ENCODE peak calls at places on chromosomes 7 and 10, in five cellular contexts. Q is GM12878, L is K562, E is H1, K is HepG2. S is an unnamed sample.

GRCh38 chr10:56319386-56319785 is 41.7 kb downstream of the ZWINT start:
- DNase-seq in Q (peak; percentile 57), L (no peak), E (no peak), K (no peak), S (no peak)

GRCh38 chr7:79619216-79619615 is 165.7 kb upstream of the MAGI2 start:
- DNase-seq in Q (no peak), L (no peak), E (no peak), K (no peak), S (no peak)

GRCh38 chr7:80882213-80882801 is 36.5 kb downstream of the SEMA3C start:
- DNase-seq in Q (no peak), L (no peak), E (no peak), K (no peak), S (no peak)

GRCh38 chr10:3126741-3127342 is 45.7 kb downstream of the PITRM1 start:
- DNase-seq in Q (no peak), L (no peak), E (no peak), K (no peak), S (no peak)

GRCh38 chr7:30795161-30795943 is 24.1 kb downstream of the MINDY4 start:
- DNase-seq in Q (no peak), L (no peak), E (no peak), K (no peak), S (peak; percentile 3)

GRCh38 chr10:128054163-128054970 is 71.9 kb downstream of the MKI67 start:
- DNase-seq in Q (no peak), L (no peak), E (no peak), K (no peak), S (no peak)

GRCh38 chr7:101733713-101734475 is 83.5 kb upstream of the CUX1 start:
- DNase-seq in Q (no peak), L (peak; percentile 79), E (no peak), K (peak; percentile 57), S (no peak)

GRCh38 chr7:44709011-44709915 is 39.4 kb upstream of the ZMIZ2 start:
- DNase-seq in Q (no peak), L (peak; percentile 6), E (no peak), K (no peak), S (no peak)

GRCh38 chr7:148434181-148434769 is 156.3 kb upstream of the C7orf33 start:
- DNase-seq in Q (no peak), L (no peak), E (no peak), K (no peak), S (no peak)

GRCh38 chr10:22317771-22318565 is 1.8 kb downstream of the COMMD3 start:
- DNase-seq in Q (no peak), L (no peak), E (no peak), K (no peak), S (no peak)

GRCh38 chr10:11005626-11006427 is 11.8 kb upstream of the CELF2 start:
- DNase-seq in Q (no peak), L (no peak), E (no peak), K (no peak), S (no peak)

GRCh38 chr7:89339748-89340147 is 544.2 kb upstream of the TEX47 start:
- DNase-seq in Q (no peak), L (no peak), E (no peak), K (no peak), S (no peak)

GRCh38 chr7:158495780-158496179 is 91.8 kb downstream of the PTPRN2 start:
- DNase-seq in Q (no peak), L (no peak), E (peak; percentile 43), K (peak; percentile 14), S (peak; percentile 8)

GRCh38 chr10:110629680-110630191 is 14.4 kb upstream of the RBM20 start:
- DNase-seq in Q (no peak), L (no peak), E (no peak), K (peak; percentile 71), S (no peak)

GRCh38 chr10:92689663-92690210 is at the start of gene HHEX:
- DNase-seq in Q (no peak), L (peak; percentile 88), E (no peak), K (peak; percentile 56), S (peak; percentile 37)

GRCh38 chr7:137592232-137592896 is 248.8 kb upstream of the PTN start:
- DNase-seq in Q (no peak), L (peak; percentile 48), E (peak; percentile 25), K (peak; percentile 46), S (peak; percentile 22)

GRCh38 chr10:124939290-124939689 is 2.6 kb upstream of the ZRANB1 start:
- DNase-seq in Q (no peak), L (no peak), E (no peak), K (no peak), S (no peak)

GRCh38 chr7:10918093-10918590 is 55.5 kb upstream of the PHF14 start:
- DNase-seq in Q (no peak), L (no peak), E (no peak), K (no peak), S (no peak)

GRCh38 chr7:16170671-16171070 is 250.7 kb downstream of the CRPPA start:
- DNase-seq in Q (no peak), L (no peak), E (no peak), K (no peak), S (no peak)

GRCh38 chr7:98836811-98837631 is 32.8 kb downstream of the TMEM130 start:
- DNase-seq in Q (no peak), L (peak; percentile 65), E (peak; percentile 44), K (peak; percentile 21), S (peak; percentile 59)

GRCh38 chr10:133114726-133115452 is 27.2 kb downstream of the ADGRA1 start:
- DNase-seq in Q (no peak), L (no peak), E (no peak), K (no peak), S (no peak)

GRCh38 chr7:47311891-47312290 is 270.0 kb downstream of the TNS3 start:
- DNase-seq in Q (no peak), L (no peak), E (no peak), K (no peak), S (no peak)

GRCh38 chr10:130509881-130510689 is 373.9 kb downstream of the GLRX3 start:
- DNase-seq in Q (no peak), L (no peak), E (no peak), K (no peak), S (no peak)

GRCh38 chr7:102836977-102837376 is 75.8 kb upstream of the LRRC17 start:
- DNase-seq in Q (no peak), L (no peak), E (no peak), K (no peak), S (no peak)

GRCh38 chr7:102836206-102836938 is 76.4 kb upstream of the LRRC17 start:
- DNase-seq in Q (no peak), L (no peak), E (no peak), K (no peak), S (peak; percentile 24)

GRCh38 chr7:102833343-102833742 is 79.5 kb upstream of the LRRC17 start:
- DNase-seq in Q (no peak), L (no peak), E (no peak), K (no peak), S (no peak)

GRCh38 chr7:102834466-102834865 is 78.3 kb upstream of the LRRC17 start:
- DNase-seq in Q (no peak), L (no peak), E (no peak), K (no peak), S (no peak)

GRCh38 chr7:102834999-102835398 is 77.8 kb upstream of the LRRC17 start:
- DNase-seq in Q (peak; percentile 57), L (no peak), E (no peak), K (peak; percentile 15), S (peak; percentile 60)
- TF ChIP-seq SP1 in Q (no peak), L (no peak), E (no peak), K (no peak), S (peak; percentile 69)

DNA sequence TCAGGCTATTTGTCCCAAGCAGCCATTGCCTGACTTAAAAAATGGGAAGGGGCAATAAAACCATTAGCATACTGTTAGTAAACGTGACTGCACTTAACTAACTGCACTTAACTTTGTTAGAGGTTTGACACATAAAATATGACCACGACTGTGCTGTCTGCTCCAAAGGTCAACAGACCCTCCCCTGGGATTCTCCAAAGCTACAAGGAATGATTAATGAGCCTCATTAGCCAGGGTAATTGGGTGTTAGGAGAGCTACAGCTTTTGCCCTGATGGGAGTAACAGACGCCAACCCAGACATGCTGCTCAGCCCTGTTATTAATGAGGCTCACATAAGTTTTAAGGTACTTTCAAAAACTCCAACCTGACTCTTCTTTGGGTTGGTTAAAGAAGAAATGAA is 129.4 kb upstream of the PLPP4 start:
- DNase-seq in Q (no peak), L (no peak), E (no peak), K (no peak), S (no peak)
- H3K4me1 ChIP-seq in Q (no peaks in the 10 kb centered on the region), L (no peaks in the 10 kb centered on the region), E (no peaks in the 10 kb centered on the region), K (no peaks in the 10 kb centered on the region), S (no peaks in the 10 kb centered on the region)

GRCh38 chr7:131173148-131173890 is 154.4 kb upstream of the MKLN1 start:
- DNase-seq in Q (no peak), L (no peak), E (no peak), K (no peak), S (peak; percentile 24)
- TF ChIP-seq SP1 in Q (no peak), L (no peak), E (no peak), K (no peak), S (no peak)

GRCh38 chr7:139737221-139738100 is 40.3 kb downstream of the HIPK2 start:
- DNase-seq in Q (no peak), L (no peak), E (no peak), K (no peak), S (no peak)

GRCh38 chr7:139735466-139735865 is 42.3 kb downstream of the HIPK2 start:
- DNase-seq in Q (no peak), L (no peak), E (no peak), K (no peak), S (no peak)

GRCh38 chr7:139738101-139738489 is 39.7 kb downstream of the HIPK2 start:
- DNase-seq in Q (no peak), L (no peak), E (no peak), K (peak; percentile 86), S (no peak)

GRCh38 chr7:139734395-139734794 is 43.4 kb downstream of the HIPK2 start:
- DNase-seq in Q (no peak), L (no peak), E (no peak), K (no peak), S (no peak)

DNA sequence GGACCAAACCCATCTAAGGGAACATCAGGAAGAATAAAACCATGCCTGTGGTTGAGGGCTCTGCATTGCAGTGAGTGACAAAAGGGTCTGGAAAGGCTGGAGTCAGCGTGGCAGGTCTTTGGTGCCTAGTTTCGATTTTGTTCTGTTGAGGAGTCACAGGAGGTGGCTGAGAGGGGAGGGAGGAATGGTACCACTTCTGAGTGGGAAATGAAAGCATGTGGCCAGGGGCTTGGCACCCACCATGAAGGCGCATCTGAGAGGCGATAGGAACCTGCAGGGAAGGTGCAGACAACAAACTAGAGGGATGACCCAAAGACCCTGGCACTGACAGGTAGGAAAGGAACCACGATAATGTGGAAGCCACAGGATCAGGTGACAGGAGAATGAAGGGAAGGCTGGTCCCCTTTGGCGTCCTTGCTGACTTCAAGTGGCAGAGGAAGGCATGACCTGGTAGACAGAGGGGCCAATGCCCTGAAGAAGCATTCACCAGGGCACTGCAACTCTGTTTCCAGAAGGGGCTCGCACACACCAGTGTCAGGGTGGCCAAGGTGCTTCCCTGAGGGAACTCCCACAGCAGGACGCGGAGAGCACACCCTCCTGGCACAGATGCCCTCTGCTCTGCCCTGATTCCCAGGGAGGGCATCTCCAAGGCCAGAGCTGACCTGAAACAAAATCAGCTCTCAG is 41.7 kb downstream of the HIPK2 start:
- DNase-seq in Q (no peak), L (no peak), E (no peak), K (no peak), S (no peak)
- H3K4me1 ChIP-seq in Q (peaks cover 8% of the 10 kb centered on the region), L (no peaks in the 10 kb centered on the region), E (no peaks in the 10 kb centered on the region), K (peaks cover 85% of the 10 kb centered on the region), S (peaks cover 14% of the 10 kb centered on the region)

S was measured in HCT116.